ENCODE peak calls at places on chromosome 22, in five cellular contexts. W is colonic mucosa, N is left ventricle myocardium inferior, G is foreskin fibroblast, F is lower lobe of right lung. U is an unnamed sample.

GRCh38 chr22:23035557-23036277 is 34.6 kb upstream of the GNAZ start:
- DNase-seq in F (no peak), G (no peak), N (no peak), W (no peak), U (no peak)

GRCh38 chr22:50301581-50301991 is 5.9 kb downstream of the PLXNB2 start:
- DNase-seq in F (no peak), G (no peak), N (no peak), W (no peak), U (no peak)

GRCh38 chr22:37237371-37238268 is 6.4 kb downstream of the RAC2 start:
- DNase-seq in G (no peak), N (no peak), F (peak; percentile 31), W (no peak), U (peak; percentile 27)

GRCh38 chr22:23240639-23241389 is 60.5 kb downstream of the BCR start:
- DNase-seq in G (no peak), F (no peak), W (no peak), N (no peak), U (no peak)

GRCh38 chr22:17120281-17120680 is 879 bp downstream of the TMEM121B start:
- DNase-seq in F (peak; percentile 71), W (no peak), G (peak; percentile 16), N (peak; percentile 55), U (no peak)

GRCh38 chr22:23504522-23504921 is 75.6 kb downstream of the IGLL1 start:
- DNase-seq in W (no peak), N (no peak), G (no peak), F (peak; percentile 27), U (no peak)

GRCh38 chr22:45612451-45612901 is 59.2 kb upstream of the ATXN10 start:
- DNase-seq in N (peak; percentile 62), W (no peak), F (peak; percentile 49), G (peak; percentile 87), U (peak; percentile 72)

GRCh38 chr22:38901111-38901641 is 29.2 kb upstream of the CBX6 start:
- DNase-seq in G (no peak), N (no peak), F (no peak), W (no peak), U (no peak)

GRCh38 chr22:36323182-36323854 is 64.4 kb downstream of the MYH9 start:
- DNase-seq in F (peak; percentile 76), N (peak; percentile 73), W (no peak), G (peak; percentile 37), U (no peak)

DNA sequence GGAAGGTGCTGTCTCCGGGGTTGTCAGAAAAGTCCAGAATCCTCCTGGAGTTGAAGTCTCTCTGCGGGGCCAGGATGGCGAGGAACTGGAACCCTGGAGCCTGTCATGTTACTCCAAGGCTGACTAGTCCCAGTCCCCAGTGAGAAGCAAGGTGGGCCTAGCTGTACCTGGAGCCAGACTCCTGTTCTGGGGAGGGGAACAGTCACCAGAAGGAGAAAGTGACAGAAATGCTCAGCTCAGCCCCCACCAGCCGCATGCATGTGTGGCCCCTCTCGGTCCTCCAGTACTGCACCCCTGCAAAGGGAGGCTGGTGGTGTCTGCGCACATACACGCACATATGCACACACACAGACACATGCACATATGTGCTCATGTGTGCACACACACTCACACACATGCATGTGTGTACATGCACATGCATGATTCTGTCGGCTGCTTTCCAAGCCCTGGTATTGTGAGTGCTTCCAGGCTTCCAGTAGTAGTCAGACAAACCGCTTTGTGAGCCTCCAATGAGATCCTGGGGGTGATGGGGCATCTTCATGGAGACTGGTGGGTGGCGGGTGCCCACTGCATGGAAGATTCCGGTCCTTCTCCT is 54.3 kb downstream of the RTL6 start:
- DNase-seq in G (no peak), W (no peak), N (no peak), F (no peak), U (peak; percentile 34)
- TF ChIP-seq CTCF in G (no peak), W (no peak), N (no peak), F (no peak), U (no peak)

GRCh38 chr22:33923660-33924246 is 3.5 kb upstream of the LARGE1 start:
- DNase-seq in W (peak; percentile 82), N (no peak), F (no peak), G (peak; percentile 19), U (no peak)
- TF ChIP-seq CTCF in W (peak; percentile 70), N (peak; percentile 88), F (peak; percentile 79), G (peak; percentile 84), U (peak; percentile 46)

DNA sequence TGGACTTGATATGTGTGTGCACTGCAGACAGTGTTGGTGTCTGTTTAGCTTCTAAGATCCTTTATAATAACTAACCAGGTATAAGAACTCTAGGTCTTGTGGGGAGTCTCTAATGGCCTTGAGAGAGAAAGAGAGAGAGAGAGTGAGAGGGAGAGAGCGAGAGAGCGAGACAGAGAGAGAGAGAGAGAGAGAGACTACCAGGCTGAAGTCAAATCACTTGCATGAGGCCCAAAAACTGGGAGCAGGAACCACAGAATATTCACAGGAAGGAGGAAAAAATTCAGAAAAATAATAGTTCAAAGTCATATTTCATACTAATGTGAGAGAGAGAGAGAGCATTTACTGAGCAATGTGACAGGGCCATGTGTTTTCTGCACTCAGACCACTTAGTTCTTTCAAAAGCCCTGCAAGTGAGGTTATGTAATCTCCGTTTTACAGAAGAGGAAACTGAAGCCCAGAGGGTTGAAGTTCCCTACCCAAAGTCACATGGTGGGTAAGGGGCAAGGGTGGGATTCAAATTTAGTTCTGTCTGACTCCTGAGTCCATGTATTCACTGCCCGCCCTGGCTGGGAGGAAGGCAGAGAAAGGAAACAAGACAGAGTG is 8.5 kb upstream of the MIAT start:
- DNase-seq in F (no peak), G (no peak), W (no peak), N (no peak), U (no peak)
- TF ChIP-seq CTCF in F (no peak), G (no peak), W (no peak), N (no peak), U (no peak)

GRCh38 chr22:48968201-48968959 is 859.3 kb downstream of the BRD1 start:
- DNase-seq in G (no peak), W (peak; percentile 13), N (peak; percentile 5), F (no peak), U (peak; percentile 33)
- TF ChIP-seq CTCF in G (peak; percentile 15), W (peak; percentile 50), N (no peak), F (peak; percentile 12), U (no peak)

GRCh38 chr22:25027052-25027525 is 74.6 kb downstream of the KIAA1671 start:
- DNase-seq in F (no peak), G (no peak), N (no peak), W (peak; percentile 74), U (no peak)

GRCh38 chr22:25028841-25029141 is 76.3 kb downstream of the KIAA1671 start:
- DNase-seq in W (no peak), F (no peak), G (no peak), N (no peak), U (no peak)

GRCh38 chr22:25027552-25027951 is 75.0 kb downstream of the KIAA1671 start:
- DNase-seq in G (no peak), N (no peak), F (no peak), W (peak; percentile 55), U (no peak)

GRCh38 chr22:25029181-25029580 is 76.7 kb downstream of the KIAA1671 start:
- DNase-seq in N (no peak), G (no peak), W (no peak), F (no peak), U (no peak)

GRCh38 chr22:25027959-25028840 is 75.7 kb downstream of the KIAA1671 start:
- DNase-seq in N (peak; percentile 29), W (peak; percentile 54), F (no peak), G (no peak), U (no peak)
- TF ChIP-seq CTCF in N (peak; percentile 57), W (peak; percentile 30), F (peak; percentile 32), G (peak; percentile 3), U (no peak)

GRCh38 chr22:27617214-27617881 is 184.2 kb downstream of the MN1 start:
- DNase-seq in W (no peak), N (no peak), G (no peak), F (no peak), U (no peak)
- TF ChIP-seq CTCF in W (no peak), N (no peak), G (no peak), F (no peak), U (no peak)

GRCh38 chr22:20246368-20247009 is 21.6 kb downstream of the RTN4R start:
- DNase-seq in G (no peak), F (no peak), W (no peak), N (no peak), U (no peak)
- TF ChIP-seq CTCF in G (no peak), F (no peak), W (no peak), N (no peak), U (no peak)

U was measured in CD14-positive monocyte.